ENCODE peak calls at places on chromosome 13, in nine cellular contexts. One of them, this sample, is unnamed.

GRCh38 chr13:75326173-75327131 is 155.5 kb downstream of the TBC1D4 start:
- DNase-seq in thoracic aorta: no peak
- DNase-seq in SJSA1: no peak
- DNase-seq in colonic mucosa: no peak
- DNase-seq in fibroblast of lung: peak; percentile 60
- DNase-seq in adipocyte: no peak
- DNase-seq in pancreas: no peak
- DNase-seq in breast epithelium: no peak
- DNase-seq in endodermal cell: peak; percentile 50
- DNase-seq in this sample: no peak

GRCh38 chr13:102974574-102975195 is 91.5 kb downstream of the SLC10A2 start:
- DNase-seq in endodermal cell: no peak
- DNase-seq in pancreas: no peak
- DNase-seq in SJSA1: no peak
- DNase-seq in breast epithelium: no peak
- DNase-seq in adipocyte: no peak
- DNase-seq in thoracic aorta: no peak
- DNase-seq in colonic mucosa: no peak
- DNase-seq in fibroblast of lung: no peak
- DNase-seq in this sample: no peak

GRCh38 chr13:77386880-77387606 is 60.1 kb upstream of the MYCBP2 start:
- DNase-seq in breast epithelium: no peak
- DNase-seq in colonic mucosa: no peak
- DNase-seq in fibroblast of lung: peak; percentile 89
- DNase-seq in pancreas: no peak
- DNase-seq in adipocyte: peak; percentile 65
- DNase-seq in endodermal cell: no peak
- DNase-seq in SJSA1: peak; percentile 25
- DNase-seq in thoracic aorta: peak; percentile 19
- DNase-seq in this sample: no peak

GRCh38 chr13:77810430-77810829 is 108.2 kb downstream of the EDNRB start:
- DNase-seq in fibroblast of lung: peak; percentile 12
- DNase-seq in colonic mucosa: no peak
- DNase-seq in adipocyte: no peak
- DNase-seq in thoracic aorta: no peak
- DNase-seq in pancreas: no peak
- DNase-seq in SJSA1: peak; percentile 23
- DNase-seq in breast epithelium: no peak
- DNase-seq in endodermal cell: no peak
- DNase-seq in this sample: peak; percentile 4

GRCh38 chr13:99218969-99219368 is 18.3 kb downstream of the UBAC2 start:
- DNase-seq in colonic mucosa: no peak
- DNase-seq in endodermal cell: no peak
- DNase-seq in fibroblast of lung: no peak
- DNase-seq in SJSA1: no peak
- DNase-seq in thoracic aorta: no peak
- DNase-seq in adipocyte: no peak
- DNase-seq in breast epithelium: no peak
- DNase-seq in pancreas: no peak
- DNase-seq in this sample: no peak

GRCh38 chr13:87798536-87798935 is 127.4 kb downstream of the SLITRK5 start:
- DNase-seq in thoracic aorta: no peak
- DNase-seq in endodermal cell: no peak
- DNase-seq in colonic mucosa: no peak
- DNase-seq in pancreas: no peak
- DNase-seq in adipocyte: no peak
- DNase-seq in breast epithelium: no peak
- DNase-seq in SJSA1: no peak
- DNase-seq in fibroblast of lung: no peak
- DNase-seq in this sample: no peak

GRCh38 chr13:26061947-26062346 is 10.1 kb upstream of the SHISA2 start:
- DNase-seq in breast epithelium: no peak
- DNase-seq in colonic mucosa: no peak
- DNase-seq in adipocyte: peak; percentile 77
- DNase-seq in fibroblast of lung: peak; percentile 93
- DNase-seq in thoracic aorta: no peak
- DNase-seq in endodermal cell: no peak
- DNase-seq in pancreas: no peak
- DNase-seq in SJSA1: peak; percentile 53
- DNase-seq in this sample: no peak

GRCh38 chr13:97586941-97587340 is 153.0 kb downstream of the RAP2A start:
- DNase-seq in colonic mucosa: no peak
- DNase-seq in fibroblast of lung: no peak
- DNase-seq in breast epithelium: no peak
- DNase-seq in adipocyte: no peak
- DNase-seq in pancreas: no peak
- DNase-seq in SJSA1: no peak
- DNase-seq in endodermal cell: no peak
- DNase-seq in thoracic aorta: no peak
- DNase-seq in this sample: no peak

GRCh38 chr13:92590503-92590908 is 636.1 kb upstream of the GPC6 start:
- DNase-seq in SJSA1: peak; percentile 68
- DNase-seq in breast epithelium: no peak
- DNase-seq in thoracic aorta: no peak
- DNase-seq in adipocyte: no peak
- DNase-seq in colonic mucosa: no peak
- DNase-seq in fibroblast of lung: peak; percentile 86
- DNase-seq in endodermal cell: no peak
- DNase-seq in pancreas: no peak
- DNase-seq in this sample: no peak

GRCh38 chr13:78976696-78977095 is 317.7 kb upstream of the OBI1 start:
- DNase-seq in pancreas: no peak
- DNase-seq in colonic mucosa: no peak
- DNase-seq in thoracic aorta: no peak
- DNase-seq in SJSA1: no peak
- DNase-seq in breast epithelium: no peak
- DNase-seq in fibroblast of lung: no peak
- DNase-seq in adipocyte: no peak
- DNase-seq in endodermal cell: no peak
- DNase-seq in this sample: no peak

GRCh38 chr13:31199849-31200635 is at the start of gene B3GLCT:
- DNase-seq in colonic mucosa: peak; percentile 81
- DNase-seq in endodermal cell: peak; percentile 94
- DNase-seq in SJSA1: peak; percentile 85
- DNase-seq in thoracic aorta: no peak
- DNase-seq in fibroblast of lung: peak; percentile 62
- DNase-seq in adipocyte: peak; percentile 89
- DNase-seq in breast epithelium: peak; percentile 77
- DNase-seq in pancreas: peak; percentile 92
- DNase-seq in this sample: peak; percentile 97

GRCh38 chr13:99991806-99992242 is 10.2 kb downstream of the ZIC2 start:
- DNase-seq in thoracic aorta: no peak
- DNase-seq in adipocyte: no peak
- DNase-seq in colonic mucosa: no peak
- DNase-seq in SJSA1: no peak
- DNase-seq in fibroblast of lung: no peak
- DNase-seq in pancreas: no peak
- DNase-seq in breast epithelium: no peak
- DNase-seq in endodermal cell: no peak
- DNase-seq in this sample: peak; percentile 79

GRCh38 chr13:78700121-78700910 is 41.4 kb upstream of the OBI1 start:
- DNase-seq in endodermal cell: no peak
- DNase-seq in pancreas: no peak
- DNase-seq in breast epithelium: no peak
- DNase-seq in SJSA1: no peak
- DNase-seq in fibroblast of lung: peak; percentile 67
- DNase-seq in thoracic aorta: no peak
- DNase-seq in colonic mucosa: no peak
- DNase-seq in adipocyte: peak; percentile 1
- DNase-seq in this sample: no peak

GRCh38 chr13:100650321-100650720 is 24.3 kb downstream of the TMTC4 start:
- DNase-seq in pancreas: no peak
- DNase-seq in thoracic aorta: no peak
- DNase-seq in fibroblast of lung: no peak
- DNase-seq in endodermal cell: peak; percentile 28
- DNase-seq in breast epithelium: no peak
- DNase-seq in adipocyte: no peak
- DNase-seq in colonic mucosa: no peak
- DNase-seq in SJSA1: no peak
- DNase-seq in this sample: no peak

GRCh38 chr13:52348081-52348480 is 57.9 kb downstream of the THSD1 start:
- DNase-seq in colonic mucosa: no peak
- DNase-seq in breast epithelium: no peak
- DNase-seq in endodermal cell: no peak
- DNase-seq in fibroblast of lung: peak; percentile 98
- DNase-seq in SJSA1: no peak
- DNase-seq in thoracic aorta: no peak
- DNase-seq in pancreas: no peak
- DNase-seq in adipocyte: peak; percentile 79
- DNase-seq in this sample: no peak

GRCh38 chr13:112651306-112651705 is 38.5 kb upstream of the ATP11A start:
- DNase-seq in breast epithelium: peak; percentile 45
- DNase-seq in thoracic aorta: no peak
- DNase-seq in pancreas: no peak
- DNase-seq in endodermal cell: no peak
- DNase-seq in fibroblast of lung: peak; percentile 11
- DNase-seq in SJSA1: peak; percentile 17
- DNase-seq in colonic mucosa: no peak
- DNase-seq in adipocyte: no peak
- DNase-seq in this sample: no peak
- H3K4me3 ChIP-seq in breast epithelium: no peak overlapping the region
- H3K4me3 ChIP-seq in thoracic aorta: no peak overlapping the region
- H3K4me3 ChIP-seq in pancreas: no peak overlapping the region
- H3K4me3 ChIP-seq in endodermal cell: no peak overlapping the region
- H3K4me3 ChIP-seq in fibroblast of lung: no peak overlapping the region
- H3K4me3 ChIP-seq in SJSA1: no peak overlapping the region
- H3K4me3 ChIP-seq in colonic mucosa: no peak overlapping the region
- H3K4me3 ChIP-seq in adipocyte: no peak overlapping the region
- H3K4me3 ChIP-seq in this sample: no peak overlapping the region

GRCh38 chr13:50126378-50127016 is 111.3 kb downstream of the KCNRG start:
- DNase-seq in colonic mucosa: peak; percentile 46
- DNase-seq in breast epithelium: no peak
- DNase-seq in thoracic aorta: no peak
- DNase-seq in adipocyte: peak; percentile 43
- DNase-seq in fibroblast of lung: peak; percentile 35
- DNase-seq in endodermal cell: no peak
- DNase-seq in pancreas: peak; percentile 56
- DNase-seq in SJSA1: no peak
- DNase-seq in this sample: peak; percentile 56

GRCh38 chr13:50128406-50129048 is 113.3 kb downstream of the KCNRG start:
- DNase-seq in adipocyte: no peak
- DNase-seq in colonic mucosa: no peak
- DNase-seq in fibroblast of lung: no peak
- DNase-seq in pancreas: no peak
- DNase-seq in endodermal cell: peak; percentile 65
- DNase-seq in thoracic aorta: no peak
- DNase-seq in SJSA1: no peak
- DNase-seq in breast epithelium: no peak
- DNase-seq in this sample: peak; percentile 56

GRCh38 chr13:50129065-50129922 is 114.0 kb downstream of the KCNRG start:
- DNase-seq in adipocyte: no peak
- DNase-seq in pancreas: peak; percentile 62
- DNase-seq in fibroblast of lung: no peak
- DNase-seq in thoracic aorta: no peak
- DNase-seq in SJSA1: no peak
- DNase-seq in endodermal cell: no peak
- DNase-seq in colonic mucosa: no peak
- DNase-seq in breast epithelium: no peak
- DNase-seq in this sample: peak; percentile 38

GRCh38 chr13:50127017-50127725 is 111.9 kb downstream of the KCNRG start:
- DNase-seq in colonic mucosa: peak; percentile 52
- DNase-seq in adipocyte: peak; percentile 73
- DNase-seq in thoracic aorta: no peak
- DNase-seq in SJSA1: no peak
- DNase-seq in fibroblast of lung: peak; percentile 33
- DNase-seq in breast epithelium: peak; percentile 60
- DNase-seq in pancreas: peak; percentile 65
- DNase-seq in endodermal cell: peak; percentile 77
- DNase-seq in this sample: peak; percentile 76

GRCh38 chr13:50127726-50128291 is 112.6 kb downstream of the KCNRG start:
- DNase-seq in colonic mucosa: peak; percentile 25
- DNase-seq in fibroblast of lung: no peak
- DNase-seq in thoracic aorta: no peak
- DNase-seq in breast epithelium: no peak
- DNase-seq in pancreas: peak; percentile 56
- DNase-seq in adipocyte: no peak
- DNase-seq in endodermal cell: peak; percentile 73
- DNase-seq in SJSA1: no peak
- DNase-seq in this sample: peak; percentile 61
- H3K27me3 ChIP-seq in colonic mucosa: peaks cover 44% of the 10 kb centered on the region
- H3K27me3 ChIP-seq in fibroblast of lung: peaks cover 4% of the 10 kb centered on the region
- H3K27me3 ChIP-seq in thoracic aorta: no peaks in the 10 kb centered on the region
- H3K27me3 ChIP-seq in breast epithelium: peaks cover 2% of the 10 kb centered on the region
- H3K27me3 ChIP-seq in pancreas: peaks cover 41% of the 10 kb centered on the region
- H3K27me3 ChIP-seq in adipocyte: peaks cover 4% of the 10 kb centered on the region
- H3K27me3 ChIP-seq in endodermal cell: peaks cover 84% of the 10 kb centered on the region
- H3K27me3 ChIP-seq in SJSA1: no peaks in the 10 kb centered on the region
- H3K27me3 ChIP-seq in this sample: peaks cover 87% of the 10 kb centered on the region

DNA sequence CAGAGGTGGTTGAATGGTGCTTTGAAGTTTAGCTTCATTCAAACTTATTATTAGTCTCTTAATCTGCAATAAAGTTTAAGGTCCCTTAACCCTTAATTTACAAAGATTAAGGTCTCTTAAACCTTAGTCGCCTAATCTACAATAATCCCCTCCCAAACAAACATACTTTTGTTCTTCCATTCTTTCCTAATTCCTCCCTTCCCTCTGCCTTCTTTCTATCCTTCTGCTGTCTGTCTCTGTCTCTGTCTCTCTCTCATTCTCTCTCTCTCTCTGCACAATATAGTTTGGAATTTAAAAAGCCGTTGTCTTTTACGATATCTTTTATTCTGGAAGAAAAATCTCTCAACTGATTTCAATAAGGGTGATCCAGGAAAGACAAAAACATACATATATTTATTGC is 1096.8 kb upstream of the ATXN8OS start:
- DNase-seq in fibroblast of lung: no peak
- DNase-seq in pancreas: no peak
- DNase-seq in thoracic aorta: no peak
- DNase-seq in adipocyte: no peak
- DNase-seq in SJSA1: no peak
- DNase-seq in breast epithelium: no peak
- DNase-seq in endodermal cell: no peak
- DNase-seq in colonic mucosa: no peak
- DNase-seq in this sample: no peak
- H3K36me3 ChIP-seq in fibroblast of lung: no peaks in the 10 kb centered on the region
- H3K36me3 ChIP-seq in pancreas: no peaks in the 10 kb centered on the region
- H3K36me3 ChIP-seq in thoracic aorta: no peaks in the 10 kb centered on the region
- H3K36me3 ChIP-seq in adipocyte: no peaks in the 10 kb centered on the region
- H3K36me3 ChIP-seq in SJSA1: no peaks in the 10 kb centered on the region
- H3K36me3 ChIP-seq in breast epithelium: no peaks in the 10 kb centered on the region
- H3K36me3 ChIP-seq in endodermal cell: no peaks in the 10 kb centered on the region
- H3K36me3 ChIP-seq in colonic mucosa: no peaks in the 10 kb centered on the region
- H3K36me3 ChIP-seq in this sample: no peaks in the 10 kb centered on the region

DNA sequence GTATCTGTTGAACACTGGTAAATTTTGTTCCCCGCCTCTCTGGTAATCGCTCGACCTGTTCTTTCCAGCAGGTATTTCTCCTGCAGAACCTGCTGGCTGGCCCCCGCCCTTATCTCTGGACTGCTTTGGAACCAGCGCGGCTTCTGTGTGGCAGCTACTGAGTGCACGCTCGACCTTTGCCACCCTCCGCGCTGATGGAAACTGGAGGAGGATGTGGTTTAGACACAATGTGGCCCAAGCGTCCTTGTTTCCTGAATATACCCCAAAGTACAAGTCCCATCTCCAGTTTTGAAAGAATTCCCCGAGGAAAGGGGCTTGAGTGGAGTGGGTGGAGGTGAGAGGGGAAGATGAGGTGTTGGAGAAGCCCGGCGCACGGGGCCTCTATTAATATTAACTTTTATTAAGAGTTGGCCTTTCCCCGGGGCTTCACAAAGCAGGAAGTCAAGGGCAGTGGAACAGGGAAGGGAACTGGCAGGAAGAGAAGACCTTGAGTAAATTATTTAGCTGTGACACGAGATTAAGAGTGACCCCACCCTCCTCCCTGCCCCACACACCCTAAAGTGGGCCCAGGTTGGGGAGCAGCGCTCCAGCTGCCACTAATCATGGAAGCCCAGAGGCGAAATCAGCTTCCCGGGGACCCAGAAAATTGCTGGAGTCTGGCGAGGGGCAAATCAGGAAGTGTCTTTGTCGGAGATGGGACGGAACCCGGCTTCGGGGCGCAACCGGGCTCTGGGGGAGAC is 16.0 kb downstream of the CDX2 start:
- DNase-seq in endodermal cell: peak; percentile 50
- DNase-seq in fibroblast of lung: no peak
- DNase-seq in thoracic aorta: no peak
- DNase-seq in breast epithelium: no peak
- DNase-seq in pancreas: peak; percentile 86
- DNase-seq in SJSA1: no peak
- DNase-seq in adipocyte: no peak
- DNase-seq in colonic mucosa: peak; percentile 86
- DNase-seq in this sample: no peak
- H3K4me3 ChIP-seq in endodermal cell: peak overlapping the region; percentile 53
- H3K4me3 ChIP-seq in fibroblast of lung: no peak overlapping the region
- H3K4me3 ChIP-seq in thoracic aorta: peak overlapping the region; percentile 75
- H3K4me3 ChIP-seq in breast epithelium: peak overlapping the region; percentile 32
- H3K4me3 ChIP-seq in pancreas: peak overlapping the region; percentile 62
- H3K4me3 ChIP-seq in SJSA1: no peak overlapping the region
- H3K4me3 ChIP-seq in adipocyte: peak overlapping the region; percentile 77
- H3K4me3 ChIP-seq in colonic mucosa: peak overlapping the region; percentile 46
- H3K4me3 ChIP-seq in this sample: peak overlapping the region; percentile 37

This sample was measured in H7.